ENCODE peak calls at places on chromosome 7, in seven cellular contexts. F is stimulated activated CD8-positive, alpha-beta memory T cell treated with anti-CD3 and anti-CD28 coated beads, Interleukin-15, amount 100 ng/mL, for 4 hours; A is HTR-8/SVneo; U is Daoy; P is Caki2; R is hippocampal formation; T is activated T-cell treated with anti-CD3 and anti-CD28 coated beads for 1 hour. Y is an unnamed sample.
A peak's percentile ranks its signal among the peaks of the same experiment; 100 is the strongest.

GRCh38 chr7:24851791-24852190 is 94.5 kb upstream of the GSDME start:
- DNase-seq in F (no peak), A (peak; percentile 40), U (peak; percentile 66), P (peak; percentile 30), R (no peak), T (no peak), Y (no peak)

GRCh38 chr7:91351374-91351773 is 87.1 kb downstream of the FZD1 start:
- DNase-seq in F (no peak), A (no peak), U (peak; percentile 63), P (no peak), R (no peak), T (no peak), Y (peak; percentile 52)

GRCh38 chr7:139758388-139758787 is 19.4 kb downstream of the HIPK2 start:
- DNase-seq in F (no peak), A (no peak), U (no peak), P (no peak), R (no peak), T (no peak), Y (no peak)

GRCh38 chr7:156519070-156519469 is 121.5 kb upstream of the RNF32 start:
- DNase-seq in F (no peak), A (no peak), U (no peak), P (no peak), R (no peak), T (no peak), Y (no peak)

GRCh38 chr7:32347244-32347828 is 142.8 kb downstream of the LSM5 start:
- DNase-seq in F (no peak), A (no peak), U (peak; percentile 42), P (no peak), R (no peak), T (peak; percentile 1), Y (no peak)

GRCh38 chr7:132614428-132615076 is 38.3 kb upstream of the PLXNA4 start:
- DNase-seq in F (no peak), A (no peak), U (peak; percentile 40), P (no peak), R (peak; percentile 8), T (no peak), Y (no peak)

GRCh38 chr7:157459966-157460365 is 123.2 kb downstream of the DNAJB6 start:
- DNase-seq in F (no peak), A (no peak), U (no peak), P (no peak), R (no peak), T (no peak), Y (no peak)

GRCh38 chr7:132081686-132082085 is 494.6 kb downstream of the PLXNA4 start:
- DNase-seq in F (no peak), A (no peak), U (no peak), P (no peak), R (no peak), T (no peak), Y (no peak)

GRCh38 chr7:1058311-1058710 is 14.0 kb downstream of the GPR146 start:
- DNase-seq in F (no peak), A (no peak), U (no peak), P (no peak), R (no peak), T (no peak), Y (no peak)

GRCh38 chr7:119783799-119784198 is 489.2 kb upstream of the KCND2 start:
- DNase-seq in F (no peak), A (no peak), U (peak; percentile 23), P (no peak), R (no peak), T (no peak), Y (peak; percentile 10)

GRCh38 chr7:148303295-148304013 is 287.1 kb upstream of the C7orf33 start:
- DNase-seq in F (no peak), A (peak; percentile 40), U (peak; percentile 90), P (no peak), R (no peak), T (no peak), Y (peak; percentile 76)

GRCh38 chr7:50805425-50806130 is 22.9 kb upstream of the GRB10 start:
- DNase-seq in F (no peak), A (no peak), U (peak; percentile 71), P (no peak), R (no peak), T (no peak), Y (no peak)

GRCh38 chr7:31020652-31021051 is 31.5 kb upstream of the ADCYAP1R1 start:
- DNase-seq in F (no peak), A (no peak), U (no peak), P (no peak), R (no peak), T (no peak), Y (no peak)

GRCh38 chr7:99380032-99380822 is 5.7 kb downstream of the ARPC1B start:
- DNase-seq in F (no peak), A (no peak), U (peak; percentile 92), P (peak; percentile 88), R (peak; percentile 39), T (no peak), Y (no peak)

GRCh38 chr7:123030631-123031030 is 35.1 kb upstream of the TAS2R16 start:
- DNase-seq in F (no peak), A (no peak), U (no peak), P (no peak), R (no peak), T (no peak), Y (no peak)

GRCh38 chr7:143882611-143883078 is 19.3 kb downstream of the TCAF1 start:
- DNase-seq in F (no peak), A (peak; percentile 45), U (peak; percentile 86), P (no peak), R (peak; percentile 76), T (no peak), Y (peak; percentile 59)

GRCh38 chr7:87219545-87220025 is at the start of gene TMEM243:
- DNase-seq in F (peak; percentile 79), A (peak; percentile 29), U (peak; percentile 80), P (no peak), R (peak; percentile 63), T (peak; percentile 72), Y (peak; percentile 68)

GRCh38 chr7:111820621-111821020 is 258.3 kb upstream of the IMMP2L start:
- DNase-seq in F (no peak), A (no peak), U (no peak), P (no peak), R (no peak), T (no peak), Y (no peak)

GRCh38 chr7:80876894-80877414 is 41.9 kb downstream of the SEMA3C start:
- DNase-seq in F (no peak), A (peak; percentile 35), U (peak; percentile 87), P (peak; percentile 51), R (no peak), T (no peak), Y (peak; percentile 59)

GRCh38 chr7:151883872-151884271 is 7.0 kb upstream of the PRKAG2 start:
- DNase-seq in F (no peak), A (no peak), U (no peak), P (no peak), R (no peak), T (no peak), Y (no peak)

GRCh38 chr7:19017374-19017773 is 100.1 kb downstream of the TWIST1 start:
- DNase-seq in F (no peak), A (no peak), U (no peak), P (no peak), R (no peak), T (no peak), Y (no peak)

GRCh38 chr7:120609136-120609753 is 248.7 kb downstream of the TSPAN12 start:
- DNase-seq in F (no peak), A (no peak), U (no peak), P (no peak), R (no peak), T (no peak), Y (no peak)

GRCh38 chr7:78082556-78082955 is 284.0 kb downstream of the PHTF2 start:
- DNase-seq in F (no peak), A (no peak), U (no peak), P (no peak), R (no peak), T (no peak), Y (no peak)

GRCh38 chr7:127437241-127437640 is 44.7 kb upstream of the ZNF800 start:
- DNase-seq in F (no peak), A (no peak), U (no peak), P (no peak), R (no peak), T (no peak), Y (no peak)

GRCh38 chr7:148211641-148212040 is 378.9 kb upstream of the C7orf33 start:
- DNase-seq in F (no peak), A (no peak), U (no peak), P (no peak), R (no peak), T (no peak), Y (peak; percentile 13)

GRCh38 chr7:22851140-22851539 is 28.5 kb upstream of the TOMM7 start:
- DNase-seq in F (no peak), A (no peak), U (no peak), P (no peak), R (no peak), T (no peak), Y (no peak)

GRCh38 chr7:28065308-28065707 is 115.3 kb downstream of the JAZF1 start:
- DNase-seq in F (no peak), A (no peak), U (no peak), P (no peak), R (no peak), T (no peak), Y (peak; percentile 43)

GRCh38 chr7:72334066-72334465 is 78.1 kb downstream of the CALN1 start:
- DNase-seq in F (no peak), A (no peak), U (no peak), P (no peak), R (no peak), T (no peak), Y (no peak)

GRCh38 chr7:98754041-98754479 is 115.8 kb downstream of the TMEM130 start:
- DNase-seq in F (no peak), A (no peak), U (peak; percentile 68), P (peak; percentile 34), R (peak; percentile 25), T (no peak), Y (peak; percentile 39)

GRCh38 chr7:8232999-8233847 is 28.7 kb downstream of the ICA1 start:
- DNase-seq in F (no peak), A (no peak), U (peak; percentile 27), P (no peak), R (no peak), T (no peak), Y (no peak)

Y was measured in H4.